ENCODE peak calls at places on chromosomes 6 and 20, in nine cellular contexts. C is cardiac muscle cell; V is CD8-positive, alpha-beta T cell; S is adrenal gland; O is uterus; B is IMR-90; K is K562; F is breast epithelium; M is BJ. H is an unnamed sample.
A peak's percentile ranks its signal among the peaks of the same experiment; 100 is the strongest.

GRCh38 chr6:128731249-128732165 is 151.4 kb upstream of the LAMA2 start:
- DNase-seq in C (peak; percentile 78), V (no peak), S (no peak), O (no peak), B (peak; percentile 66), K (no peak), F (no peak), M (no peak), H (no peak)

GRCh38 chr6:86963352-86963751 is 26.0 kb downstream of the HTR1E start:
- DNase-seq in C (no peak), V (no peak), S (no peak), O (no peak), B (peak; percentile 1), K (no peak), F (no peak), M (no peak), H (no peak)

GRCh38 chr6:21281366-21281765 is 312.2 kb upstream of the SOX4 start:
- DNase-seq in C (no peak), V (no peak), S (no peak), O (no peak), B (no peak), K (no peak), F (no peak), M (no peak), H (no peak)

GRCh38 chr6:36676142-36677058 is 2.1 kb upstream of the CDKN1A start:
- DNase-seq in C (no peak), V (no peak), S (no peak), O (no peak), B (peak; percentile 66), K (no peak), F (no peak), M (no peak), H (no peak)

GRCh38 chr20:63557481-63557891 is 3.5 kb downstream of the FNDC11 start:
- DNase-seq in C (no peak), V (no peak), S (no peak), O (no peak), B (no peak), K (no peak), F (no peak), M (no peak), H (no peak)

GRCh38 chr6:129402244-129402643 is 307.7 kb downstream of the ARHGAP18 start:
- DNase-seq in C (no peak), V (no peak), S (no peak), O (no peak), B (peak; percentile 16), K (no peak), F (no peak), M (no peak), H (no peak)

GRCh38 chr6:7559651-7560385 is 18.3 kb downstream of the DSP start:
- DNase-seq in C (no peak), V (no peak), S (no peak), O (no peak), B (no peak), K (no peak), F (no peak), M (no peak), H (no peak)

GRCh38 chr6:38161331-38161730 is 341.8 kb downstream of the ZFAND3 start:
- DNase-seq in C (no peak), V (no peak), S (no peak), O (no peak), B (no peak), K (no peak), F (no peak), M (no peak), H (no peak)

GRCh38 chr6:55176958-55177357 is 2.6 kb downstream of the HCRTR2 start:
- DNase-seq in C (peak; percentile 59), V (no peak), S (no peak), O (no peak), B (peak; percentile 23), K (no peak), F (no peak), M (no peak), H (no peak)

GRCh38 chr6:138387577-138388368 is 10.1 kb downstream of the SMIM28 start:
- DNase-seq in C (no peak), V (no peak), S (no peak), O (no peak), B (no peak), K (no peak), F (no peak), M (no peak), H (no peak)

GRCh38 chr6:3516094-3516493 is 59.2 kb upstream of the SLC22A23 start:
- DNase-seq in C (no peak), V (no peak), S (no peak), O (no peak), B (peak; percentile 16), K (no peak), F (no peak), M (no peak), H (no peak)

GRCh38 chr6:15290962-15291704 is 45.3 kb downstream of the JARID2 start:
- DNase-seq in C (no peak), V (no peak), S (no peak), O (no peak), B (no peak), K (no peak), F (no peak), M (no peak), H (no peak)

GRCh38 chr6:112222111-112222726 is 32.1 kb downstream of the LAMA4 start:
- DNase-seq in C (no peak), V (no peak), S (no peak), O (no peak), B (peak; percentile 80), K (no peak), F (no peak), M (peak; percentile 86), H (no peak)

GRCh38 chr20:18541741-18542140 is 25.5 kb upstream of the SMIM26 start:
- DNase-seq in C (no peak), V (no peak), S (no peak), O (no peak), B (no peak), K (no peak), F (no peak), M (no peak), H (no peak)

GRCh38 chr6:105510746-105511145 is 107.9 kb upstream of the PREP start:
- DNase-seq in C (no peak), V (no peak), S (no peak), O (no peak), B (peak; percentile 77), K (no peak), F (no peak), M (no peak), H (no peak)

GRCh38 chr6:169008641-169009040 is 245.0 kb downstream of the THBS2 start:
- DNase-seq in C (no peak), V (no peak), S (no peak), O (no peak), B (no peak), K (peak; percentile 12), F (no peak), M (no peak), H (no peak)

GRCh38 chr6:73131706-73132105 is 93.6 kb downstream of the KHDC1L start:
- DNase-seq in C (peak; percentile 30), V (no peak), S (no peak), O (no peak), B (peak; percentile 29), K (peak; percentile 33), F (no peak), M (no peak), H (no peak)

DNA sequence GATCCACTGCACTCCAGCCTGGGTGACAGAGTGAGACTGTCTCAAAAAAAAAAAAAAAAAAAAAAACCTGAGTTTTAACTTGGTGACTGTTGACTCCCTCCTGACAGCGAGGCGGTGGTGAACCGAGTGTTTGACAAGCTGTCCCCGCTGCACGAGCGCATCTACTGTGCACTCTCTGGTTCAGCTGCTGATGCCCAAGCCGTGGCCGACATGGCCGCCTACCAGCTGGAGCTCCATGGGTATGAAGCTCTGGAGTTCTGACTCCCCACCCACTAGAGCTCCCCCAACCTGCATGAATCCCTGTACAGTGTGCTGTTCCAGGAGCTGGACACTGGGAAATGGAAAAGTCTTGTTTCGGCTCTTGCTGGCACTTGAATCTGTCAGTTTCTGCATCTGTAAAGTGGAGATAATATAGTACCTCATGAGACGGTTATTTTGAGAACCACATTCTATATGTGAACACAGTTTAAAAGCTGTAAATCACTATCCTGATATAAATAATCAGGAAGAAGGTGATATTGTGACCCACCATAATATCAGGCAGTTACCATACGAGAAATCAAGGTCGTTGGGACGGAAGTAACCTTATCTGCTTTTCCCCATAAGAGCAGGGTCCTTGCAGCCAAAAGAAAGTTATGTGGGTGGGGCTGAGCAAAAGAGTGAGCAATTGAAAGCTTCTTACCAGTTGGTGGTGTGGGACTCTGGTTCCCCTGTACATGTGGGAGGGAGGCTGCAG is 3.3 kb downstream of the PSMB9 start:
- DNase-seq in C (peak; percentile 45), V (no peak), S (no peak), O (no peak), B (no peak), K (peak; percentile 76), F (no peak), M (no peak), H (no peak)
- H3K27me3 ChIP-seq in C (peaks cover 64% of the 10 kb centered on the region), V (no peaks in the 10 kb centered on the region), S (no peaks in the 10 kb centered on the region), O (no peaks in the 10 kb centered on the region), B (no peaks in the 10 kb centered on the region), K (peaks cover 14% of the 10 kb centered on the region), F (no peaks in the 10 kb centered on the region), M (no peaks in the 10 kb centered on the region), H (no peaks in the 10 kb centered on the region)

GRCh38 chr20:22438926-22439325 is 145.4 kb downstream of the FOXA2 start:
- DNase-seq in C (no peak), V (no peak), S (no peak), O (no peak), B (no peak), K (peak; percentile 34), F (no peak), M (no peak), H (no peak)
- TF ChIP-seq CTCF in C (peak; percentile 26), V (no peak), S (no peak), O (no peak), B (no peak), K (peak; percentile 52), F (no peak), M (no peak), H (no peak)

GRCh38 chr6:136103763-136104311 is 146.3 kb downstream of the MTFR2 start:
- DNase-seq in C (peak; percentile 97), V (no peak), S (peak; percentile 34), O (peak; percentile 61), B (no peak), K (no peak), F (no peak), M (no peak), H (no peak)

GRCh38 chr6:136108591-136108990 is 141.5 kb downstream of the MTFR2 start:
- DNase-seq in C (no peak), V (no peak), S (no peak), O (no peak), B (no peak), K (no peak), F (no peak), M (no peak), H (no peak)

GRCh38 chr6:136104556-136104955 is 145.6 kb downstream of the MTFR2 start:
- DNase-seq in C (no peak), V (no peak), S (no peak), O (no peak), B (no peak), K (no peak), F (no peak), M (no peak), H (no peak)

GRCh38 chr6:136103101-136103688 is 146.9 kb downstream of the MTFR2 start:
- DNase-seq in C (peak; percentile 40), V (no peak), S (no peak), O (peak; percentile 60), B (peak; percentile 51), K (no peak), F (no peak), M (no peak), H (no peak)
- H3K27me3 ChIP-seq in C (no peaks in the 10 kb centered on the region), V (no peaks in the 10 kb centered on the region), S (no peaks in the 10 kb centered on the region), O (no peaks in the 10 kb centered on the region), B (no peaks in the 10 kb centered on the region), K (no peaks in the 10 kb centered on the region), F (no peaks in the 10 kb centered on the region), M (no peaks in the 10 kb centered on the region), H (no peaks in the 10 kb centered on the region)

GRCh38 chr20:1588869-1589460 is 30.8 kb downstream of the SIRPB1 start:
- DNase-seq in C (no peak), V (no peak), S (no peak), O (no peak), B (no peak), K (no peak), F (no peak), M (no peak), H (no peak)
- TF ChIP-seq CTCF in C (no peak), V (no peak), S (no peak), O (no peak), B (no peak), K (no peak), F (no peak), M (no peak), H (no peak)